ENCODE peak calls at places on chromosomes 5 and 9, in seven cellular contexts. F is psoas muscle, Q is AG10803, Z is upper lobe of right lung, R is GM13977, C is HCT116, Y is neural crest cell. E is an unnamed sample.

GRCh38 chr9:131097259-131097947 is 1.1 kb downstream of the AIF1L start:
- DNase-seq in F (no peak), Q (no peak), Z (no peak), R (no peak), C (no peak), Y (no peak), E (no peak)

GRCh38 chr5:178431777-178432155 is 158.4 kb downstream of the COL23A1 start:
- DNase-seq in F (no peak), Q (peak; percentile 27), Z (no peak), R (no peak), C (no peak), Y (no peak), E (no peak)

GRCh38 chr5:14197056-14197455 is 53.9 kb downstream of the TRIO start:
- DNase-seq in F (no peak), Q (no peak), Z (no peak), R (no peak), C (no peak), Y (no peak), E (no peak)

GRCh38 chr9:29691758-29692407 is 2118.6 kb upstream of the C9orf72 start:
- DNase-seq in F (no peak), Q (no peak), Z (no peak), R (peak; percentile 3), C (peak; percentile 23), Y (peak; percentile 29), E (peak; percentile 2)

GRCh38 chr5:96381526-96381925 is 51.5 kb downstream of the PCSK1 start:
- DNase-seq in F (no peak), Q (no peak), Z (no peak), R (no peak), C (no peak), Y (no peak), E (peak; percentile 11)

GRCh38 chr5:2257326-2258244 is 374.9 kb upstream of the IRX4 start:
- DNase-seq in F (no peak), Q (no peak), Z (peak; percentile 45), R (no peak), C (no peak), Y (no peak), E (no peak)

GRCh38 chr9:133991211-133991921 is 758 bp downstream of the VAV2 start:
- DNase-seq in F (peak; percentile 55), Q (no peak), Z (no peak), R (peak; percentile 52), C (no peak), Y (no peak), E (no peak)

GRCh38 chr5:73678322-73678740 is 52.3 kb downstream of the ARHGEF28 start:
- DNase-seq in F (no peak), Q (no peak), Z (no peak), R (no peak), C (no peak), Y (no peak), E (no peak)

GRCh38 chr5:176817864-176818377 is 7.6 kb downstream of the UNC5A start:
- DNase-seq in F (no peak), Q (no peak), Z (no peak), R (peak; percentile 66), C (no peak), Y (peak; percentile 53), E (peak; percentile 49)

GRCh38 chr5:95628154-95628810 is 8.4 kb downstream of the GPR150 start:
- DNase-seq in F (no peak), Q (no peak), Z (no peak), R (no peak), C (no peak), Y (no peak), E (no peak)

GRCh38 chr9:112917987-112918362 is 27.3 kb upstream of the SLC46A2 start:
- DNase-seq in F (no peak), Q (no peak), Z (no peak), R (no peak), C (no peak), Y (no peak), E (no peak)

GRCh38 chr5:132209901-132210545 is 17.6 kb downstream of the P4HA2 start:
- DNase-seq in F (no peak), Q (no peak), Z (no peak), R (no peak), C (no peak), Y (no peak), E (no peak)

GRCh38 chr5:111741270-111741669 is 15.7 kb downstream of the NREP start:
- DNase-seq in F (no peak), Q (no peak), Z (no peak), R (peak; percentile 16), C (no peak), Y (no peak), E (no peak)

GRCh38 chr5:75566710-75567309 is 44.4 kb upstream of the ANKDD1B start:
- DNase-seq in F (no peak), Q (peak; percentile 89), Z (no peak), R (peak; percentile 54), C (peak; percentile 80), Y (no peak), E (peak; percentile 68)

GRCh38 chr5:60883229-60883628 is 39.2 kb upstream of the ELOVL7 start:
- DNase-seq in F (no peak), Q (peak; percentile 1), Z (no peak), R (peak; percentile 44), C (peak; percentile 6), Y (no peak), E (no peak)

GRCh38 chr5:13480834-13481233 is 463.7 kb downstream of the DNAH5 start:
- DNase-seq in F (no peak), Q (no peak), Z (no peak), R (no peak), C (no peak), Y (no peak), E (no peak)

GRCh38 chr9:22169732-22170131 is 160.6 kb upstream of the CDKN2B start:
- DNase-seq in F (no peak), Q (no peak), Z (no peak), R (no peak), C (no peak), Y (no peak), E (no peak)

GRCh38 chr9:133758228-133758627 is 20.1 kb upstream of the SARDH start:
- DNase-seq in F (no peak), Q (no peak), Z (peak; percentile 46), R (no peak), C (no peak), Y (no peak), E (no peak)

GRCh38 chr9:19701991-19702390 is 86.8 kb downstream of the SLC24A2 start:
- DNase-seq in F (no peak), Q (no peak), Z (no peak), R (no peak), C (no peak), Y (no peak), E (no peak)

GRCh38 chr5:153496835-153497234 is 6.4 kb downstream of the GRIA1 start:
- DNase-seq in F (no peak), Q (peak; percentile 50), Z (no peak), R (no peak), C (peak; percentile 13), Y (no peak), E (no peak)

DNA sequence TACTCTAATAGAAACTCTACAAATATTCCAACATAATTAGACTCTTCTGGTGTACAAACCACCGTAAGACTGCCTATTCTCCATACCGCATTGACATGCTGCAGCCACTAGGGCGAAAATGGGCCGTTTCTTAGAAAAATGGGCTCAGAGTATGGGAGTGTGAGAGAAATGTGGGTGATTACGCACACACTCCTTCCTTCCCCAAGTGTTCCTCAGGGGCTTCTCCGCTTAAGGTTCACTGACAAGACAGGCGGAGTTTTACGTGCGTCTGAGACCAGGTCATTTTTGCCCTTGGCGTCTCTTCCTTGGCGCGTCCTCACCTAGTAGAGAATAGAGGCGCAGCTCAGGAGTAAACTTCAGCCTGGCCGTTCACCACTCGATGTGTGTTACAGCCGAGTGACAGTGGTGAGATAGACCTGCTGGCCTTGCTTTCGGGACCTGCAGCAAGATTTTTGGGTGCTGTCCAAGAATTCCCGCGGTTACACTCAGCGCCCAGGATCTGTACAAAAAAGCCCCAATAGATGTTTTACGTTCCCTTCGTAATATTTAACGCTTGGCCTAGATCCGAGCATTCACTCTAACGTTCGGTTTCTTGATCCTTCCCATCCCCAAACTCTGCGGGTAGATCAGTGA is 1.8 kb upstream of the NTRK2 start:
- DNase-seq in F (no peak), Q (no peak), Z (no peak), R (peak; percentile 58), C (no peak), Y (peak; percentile 17), E (peak; percentile 5)
- TF ChIP-seq CTCF in F (peak; percentile 33), Q (peak; percentile 58), Z (peak; percentile 34), R (peak; percentile 43), C (peak; percentile 51), Y (peak; percentile 67), E (no peak)

GRCh38 chr5:141175933-141176332 is 1.7 kb upstream of the PCDHB8 start:
- DNase-seq in F (no peak), Q (no peak), Z (no peak), R (no peak), C (no peak), Y (no peak), E (no peak)

DNA sequence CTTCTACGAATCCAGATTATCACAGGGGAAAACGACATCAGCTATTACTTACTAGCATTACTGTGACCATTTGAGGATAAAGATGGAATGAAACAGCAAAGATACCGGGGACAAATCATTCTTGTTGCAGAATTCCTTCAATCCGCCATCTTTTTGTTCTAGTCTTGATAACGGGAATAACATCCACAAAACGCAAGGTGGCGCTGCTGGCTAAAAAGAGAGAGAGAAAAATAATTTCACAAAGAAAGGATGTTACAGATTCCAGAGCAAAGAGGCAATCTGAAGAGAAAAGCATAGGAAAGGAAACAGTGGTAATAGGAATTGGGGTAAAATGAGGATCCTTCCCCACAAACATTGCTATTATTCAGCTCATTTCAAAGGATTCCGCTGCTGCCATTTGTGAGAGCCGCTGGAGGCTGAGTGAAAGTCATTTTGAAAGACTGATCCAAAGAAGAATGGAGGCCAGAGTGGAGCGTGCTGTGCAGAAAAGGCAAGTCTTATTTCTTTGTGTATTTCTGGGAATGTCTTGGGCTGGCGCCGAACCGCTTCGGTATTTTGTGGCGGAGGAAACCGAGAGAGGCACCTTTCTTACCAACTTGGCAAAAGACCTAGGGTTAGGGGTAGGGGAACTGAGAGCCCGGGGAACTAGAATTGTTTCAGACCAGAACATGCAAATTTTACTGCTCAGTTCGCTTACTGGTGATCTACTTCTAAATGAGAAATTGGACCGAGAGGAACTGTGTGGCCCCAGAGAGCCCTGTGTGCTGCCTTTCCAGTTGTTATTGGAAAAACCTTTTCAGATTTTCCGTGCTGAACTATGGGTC is at the start of gene PCDHB7:
- DNase-seq in F (no peak), Q (peak; percentile 33), Z (no peak), R (no peak), C (peak; percentile 19), Y (peak; percentile 12), E (peak; percentile 26)
- TF ChIP-seq CTCF in F (peak; percentile 32), Q (peak; percentile 56), Z (peak; percentile 52), R (peak; percentile 28), C (peak; percentile 54), Y (peak; percentile 36), E (peak; percentile 73)

DNA sequence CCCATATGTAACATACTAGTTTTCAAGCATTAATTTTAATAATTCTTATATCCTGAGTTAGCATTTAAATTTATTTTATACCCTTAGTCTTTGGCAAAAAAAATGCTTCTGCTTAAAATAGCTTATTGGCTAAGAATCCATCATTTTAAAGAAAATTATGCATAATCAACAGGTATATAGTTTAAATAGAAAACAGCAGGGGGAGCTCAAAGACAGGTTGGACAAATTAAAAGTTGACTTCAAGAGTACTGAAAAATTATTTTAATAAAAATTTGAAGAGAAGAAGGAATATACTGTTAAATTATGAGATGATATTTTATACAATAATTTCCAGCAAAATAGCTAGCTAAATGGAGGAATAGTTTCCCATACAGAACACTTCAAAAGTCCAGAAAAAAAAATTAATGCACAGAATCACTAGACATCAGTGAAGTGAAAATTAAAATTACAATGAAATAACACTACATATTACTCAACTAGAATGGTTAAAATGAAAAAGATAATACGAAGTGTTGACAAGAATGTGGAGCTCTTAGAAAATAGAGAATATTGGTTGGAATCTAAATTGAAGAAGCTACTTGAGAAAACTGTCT is 387.1 kb downstream of the PDE4D start:
- DNase-seq in F (no peak), Q (peak; percentile 62), Z (no peak), R (no peak), C (no peak), Y (no peak), E (no peak)
- TF ChIP-seq CTCF in F (peak; percentile 66), Q (peak; percentile 65), Z (peak; percentile 47), R (peak; percentile 41), C (peak; percentile 25), Y (peak; percentile 78), E (peak; percentile 55)

GRCh38 chr9:1709347-1709746 is 305.8 kb upstream of the SMARCA2 start:
- DNase-seq in F (no peak), Q (peak; percentile 39), Z (no peak), R (peak; percentile 13), C (no peak), Y (no peak), E (peak; percentile 13)
- TF ChIP-seq CTCF in F (peak; percentile 17), Q (peak; percentile 49), Z (peak; percentile 22), R (peak; percentile 53), C (peak; percentile 20), Y (peak; percentile 51), E (peak; percentile 58)

E was measured in activated CD8-positive, alpha-beta T cell treated with anti-CD3 and anti-CD28 coated beads for 36 hours.